ENCODE peak calls at places on chromosomes 1 and 21, in nine cellular contexts. M is foreskin fibroblast, K is right cardiac atrium, Y is hepatocyte, T is tibial nerve, B is GM13976, G is aorta, C is T47D, N is HFFc6. A is an unnamed sample.

GRCh38 chr1:119159096-119159495 is 18.6 kb upstream of the WARS2 start:
- DNase-seq in M (peak), K (no peak), Y (no peak), T (no peak), B (no peak), G (no peak), C (no peak), N (peak), A (no peak)

GRCh38 chr21:44908908-44909307 is 11.8 kb downstream of the ITGB2 start:
- DNase-seq in M (no peak), K (no peak), Y (no peak), T (no peak), B (no peak), G (no peak), C (no peak), N (no peak), A (no peak)

GRCh38 chr1:154407866-154408777 is 3.0 kb downstream of the IL6R start:
- DNase-seq in M (no peak), K (no peak), Y (no peak), T (no peak), B (no peak), G (peak), C (peak), N (no peak), A (peak)

GRCh38 chr1:13701274-13701650 is 1.3 kb downstream of the PRDM2 start:
- DNase-seq in M (no peak), K (no peak), Y (no peak), T (no peak), B (peak), G (no peak), C (no peak), N (no peak), A (no peak)

GRCh38 chr1:85465099-85465790 is at the start of gene DDAH1:
- DNase-seq in M (peak), K (peak), Y (peak), T (no peak), B (peak), G (peak), C (peak), N (peak), A (peak)

GRCh38 chr1:30718636-30719405 is 4.6 kb downstream of the MATN1 start:
- DNase-seq in M (peak), K (peak), Y (peak), T (peak), B (peak), G (peak), C (peak), N (peak), A (peak)

GRCh38 chr1:196423612-196424011 is 184.6 kb downstream of the KCNT2 start:
- DNase-seq in M (no peak), K (no peak), Y (no peak), T (no peak), B (no peak), G (no peak), C (no peak), N (no peak), A (no peak)

GRCh38 chr1:115185351-115185750 is 96.0 kb upstream of the TSPAN2 start:
- DNase-seq in M (no peak), K (no peak), Y (no peak), T (no peak), B (no peak), G (no peak), C (no peak), N (no peak), A (no peak)

GRCh38 chr1:12410351-12410750 is 180.5 kb downstream of the VPS13D start:
- DNase-seq in M (no peak), K (no peak), Y (no peak), T (no peak), B (no peak), G (no peak), C (no peak), N (no peak), A (no peak)

GRCh38 chr1:176896216-176896615 is 268.3 kb downstream of the ASTN1 start:
- DNase-seq in M (peak), K (no peak), Y (no peak), T (no peak), B (no peak), G (no peak), C (no peak), N (no peak), A (no peak)

GRCh38 chr1:48202030-48202752 is 20.3 kb upstream of the SLC5A9 start:
- DNase-seq in M (peak), K (peak), Y (peak), T (peak), B (peak), G (peak), C (peak), N (peak), A (peak)

GRCh38 chr1:9324246-9325096 is 31.8 kb downstream of the SPSB1 start:
- DNase-seq in M (no peak), K (no peak), Y (no peak), T (no peak), B (no peak), G (peak), C (no peak), N (no peak), A (no peak)

GRCh38 chr1:197224160-197224559 is 43.9 kb upstream of the CRB1 start:
- DNase-seq in M (peak), K (no peak), Y (no peak), T (no peak), B (no peak), G (no peak), C (peak), N (no peak), A (no peak)

GRCh38 chr1:109790735-109791494 is 27.2 kb upstream of the EPS8L3 start:
- DNase-seq in M (no peak), K (peak), Y (peak), T (no peak), B (peak), G (peak), C (no peak), N (no peak), A (peak)

GRCh38 chr1:15757575-15758401 is 807 bp upstream of the FBLIM1 start:
- DNase-seq in M (peak), K (no peak), Y (peak), T (no peak), B (no peak), G (no peak), C (no peak), N (peak), A (peak)

GRCh38 chr1:40844079-40844478 is 18.1 kb downstream of the CITED4 start:
- DNase-seq in M (no peak), K (no peak), Y (no peak), T (no peak), B (no peak), G (no peak), C (no peak), N (no peak), A (no peak)

GRCh38 chr1:47227370-47228232 is 4.4 kb downstream of the TAL1 start:
- DNase-seq in M (no peak), K (no peak), Y (no peak), T (no peak), B (no peak), G (no peak), C (no peak), N (no peak), A (no peak)

GRCh38 chr1:2952371-2952770 is 68.9 kb upstream of the ACTRT2 start:
- DNase-seq in M (no peak), K (no peak), Y (no peak), T (no peak), B (no peak), G (peak), C (no peak), N (no peak), A (no peak)

GRCh38 chr1:3454811-3455618 is 550 bp downstream of the ARHGEF16 start:
- DNase-seq in M (no peak), K (peak), Y (peak), T (no peak), B (no peak), G (no peak), C (peak), N (no peak), A (no peak)

GRCh38 chr1:150085406-150085805 is 17.8 kb downstream of the VPS45 start:
- DNase-seq in M (no peak), K (no peak), Y (no peak), T (no peak), B (no peak), G (no peak), C (no peak), N (no peak), A (no peak)

GRCh38 chr21:37365657-37366487 is 701 bp upstream of the DYRK1A start:
- DNase-seq in M (peak), K (peak), Y (peak), T (peak), B (no peak), G (peak), C (peak), N (peak), A (peak)

GRCh38 chr1:169307176-169307575 is 60.4 kb downstream of the NME7 start:
- DNase-seq in M (no peak), K (no peak), Y (no peak), T (no peak), B (no peak), G (no peak), C (peak), N (no peak), A (no peak)

GRCh38 chr1:67162954-67163353 is 3.3 kb upstream of the IL23R start:
- DNase-seq in M (peak), K (no peak), Y (peak), T (no peak), B (no peak), G (no peak), C (peak), N (peak), A (no peak)

GRCh38 chr1:248696775-248697174 is 5.8 kb downstream of the OR14I1 start:
- DNase-seq in M (no peak), K (no peak), Y (no peak), T (no peak), B (no peak), G (no peak), C (no peak), N (no peak), A (no peak)

GRCh38 chr1:172745014-172745413 is 86.1 kb downstream of the FASLG start:
- DNase-seq in M (peak), K (no peak), Y (peak), T (no peak), B (peak), G (no peak), C (peak), N (peak), A (no peak)

GRCh38 chr1:229704157-229704556 is 78.1 kb downstream of the URB2 start:
- DNase-seq in M (no peak), K (no peak), Y (no peak), T (no peak), B (no peak), G (no peak), C (no peak), N (no peak), A (no peak)

GRCh38 chr1:81699234-81699633 is 101.5 kb upstream of the ADGRL2 start:
- DNase-seq in M (peak), K (no peak), Y (peak), T (no peak), B (no peak), G (no peak), C (peak), N (peak), A (no peak)

GRCh38 chr1:20368866-20369545 is 78.3 kb downstream of the VWA5B1 start:
- DNase-seq in M (no peak), K (no peak), Y (no peak), T (no peak), B (no peak), G (no peak), C (no peak), N (no peak), A (no peak)

GRCh38 chr21:38170283-38170682 is 86.5 kb upstream of the KCNJ15 start:
- DNase-seq in M (peak), K (peak), Y (peak), T (no peak), B (no peak), G (no peak), C (peak), N (peak), A (no peak)

GRCh38 chr1:35935436-35935835 is 4.5 kb downstream of the AGO3 start:
- DNase-seq in M (peak), K (no peak), Y (peak), T (no peak), B (no peak), G (no peak), C (no peak), N (no peak), A (no peak)

GRCh38 chr1:107877092-107877491 is 87.9 kb downstream of the VAV3 start:
- DNase-seq in M (peak), K (no peak), Y (no peak), T (no peak), B (no peak), G (no peak), C (no peak), N (no peak), A (no peak)

A was measured in ovary.